ENCODE peak calls at places on chromosomes 11 and 22, in eight cellular contexts. W is BE2C; T is body of pancreas; P is ascending aorta; Z is SK-N-SH; K is PC-9; N is psoas muscle; Y is CD8-positive, alpha-beta T cell. O is an unnamed sample. For H3K4me1, the result is how much of the 10 kb centered on the place peaks cover.

GRCh38 chr22:25736378-25737011 is 5.5 kb upstream of the MYO18B start:
- DNase-seq in W (no peak), T (no peak), P (no peak), Z (no peak), K (no peak), N (no peak), Y (peak), O (no peak)

GRCh38 chr11:85810871-85811611 is at the start of gene SYTL2:
- DNase-seq in W (peak), T (peak), P (peak), Z (peak), K (peak), N (peak), Y (peak), O (no peak)

GRCh38 chr11:76911415-76911808 is 50.7 kb downstream of the ACER3 start:
- DNase-seq in W (no peak), T (no peak), P (no peak), Z (no peak), K (no peak), N (no peak), Y (no peak), O (no peak)

GRCh38 chr11:60718524-60719316 is 5.8 kb upstream of the MS4A18 start:
- DNase-seq in W (no peak), T (no peak), P (no peak), Z (no peak), K (no peak), N (no peak), Y (no peak), O (no peak)

GRCh38 chr22:49565516-49565855 is 262.2 kb downstream of the BRD1 start:
- DNase-seq in W (no peak), T (no peak), P (peak), Z (no peak), K (no peak), N (no peak), Y (no peak), O (no peak)

GRCh38 chr11:59901306-59901705 is 22.7 kb downstream of the OOSP3 start:
- DNase-seq in W (no peak), T (no peak), P (no peak), Z (no peak), K (peak), N (no peak), Y (no peak), O (no peak)

GRCh38 chr11:2587976-2588748 is 111.6 kb downstream of the KCNQ1OT1 start:
- DNase-seq in W (peak), T (no peak), P (no peak), Z (peak), K (no peak), N (peak), Y (no peak), O (peak)

GRCh38 chr11:360326-361280 is 8.7 kb upstream of the B4GALNT4 start:
- DNase-seq in W (no peak), T (no peak), P (no peak), Z (no peak), K (no peak), N (no peak), Y (no peak), O (no peak)

GRCh38 chr11:12800032-12800671 is 125.9 kb downstream of the TEAD1 start:
- DNase-seq in W (no peak), T (peak), P (no peak), Z (peak), K (peak), N (no peak), Y (no peak), O (no peak)

GRCh38 chr22:48707749-48708557 is 1119.7 kb downstream of the BRD1 start:
- DNase-seq in W (no peak), T (no peak), P (no peak), Z (no peak), K (no peak), N (no peak), Y (no peak), O (no peak)

GRCh38 chr22:39245130-39246039 is 603 bp upstream of the PDGFB start:
- DNase-seq in W (no peak), T (no peak), P (no peak), Z (no peak), K (no peak), N (no peak), Y (no peak), O (no peak)

GRCh38 chr22:31637938-31638618 is 23.9 kb downstream of the PISD start:
- DNase-seq in W (no peak), T (peak), P (no peak), Z (no peak), K (peak), N (no peak), Y (no peak), O (no peak)

GRCh38 chr22:21684492-21685163 is 18.8 kb downstream of the PPIL2 start:
- DNase-seq in W (no peak), T (no peak), P (no peak), Z (no peak), K (no peak), N (no peak), Y (no peak), O (no peak)

GRCh38 chr22:47918276-47918928 is 1156.0 kb downstream of the TBC1D22A start:
- DNase-seq in W (no peak), T (no peak), P (no peak), Z (no peak), K (no peak), N (no peak), Y (peak), O (no peak)

GRCh38 chr11:19658344-19658743 is 54.3 kb upstream of the NAV2 start:
- DNase-seq in W (no peak), T (no peak), P (no peak), Z (no peak), K (no peak), N (no peak), Y (no peak), O (no peak)

GRCh38 chr11:6497069-6497839 is at the start of gene DNHD1:
- DNase-seq in W (no peak), T (no peak), P (no peak), Z (no peak), K (no peak), N (peak), Y (no peak), O (no peak)

GRCh38 chr11:134543144-134544044 is 131.4 kb upstream of the B3GAT1 start:
- DNase-seq in W (no peak), T (no peak), P (peak), Z (no peak), K (no peak), N (no peak), Y (no peak), O (peak)

GRCh38 chr11:34682822-34683221 is 61.9 kb downstream of the EHF start:
- DNase-seq in W (no peak), T (no peak), P (no peak), Z (no peak), K (no peak), N (no peak), Y (no peak), O (no peak)

GRCh38 chr11:72548481-72548880 is 114.2 kb upstream of the CLPB start:
- DNase-seq in W (no peak), T (no peak), P (no peak), Z (no peak), K (no peak), N (no peak), Y (no peak), O (no peak)

GRCh38 chr11:78161937-78162336 is 22.5 kb upstream of the ALG8 start:
- DNase-seq in W (no peak), T (peak), P (no peak), Z (peak), K (no peak), N (no peak), Y (no peak), O (no peak)

GRCh38 chr11:78050964-78051831 is 12.5 kb upstream of the THRSP start:
- DNase-seq in W (no peak), T (no peak), P (no peak), Z (no peak), K (peak), N (no peak), Y (no peak), O (no peak)

GRCh38 chr11:76629133-76629852 is 41.3 kb downstream of the LRRC32 start:
- DNase-seq in W (no peak), T (peak), P (peak), Z (no peak), K (no peak), N (peak), Y (no peak), O (peak)

GRCh38 chr11:7341551-7341950 is 89.8 kb downstream of the SYT9 start:
- DNase-seq in W (no peak), T (no peak), P (no peak), Z (no peak), K (no peak), N (no peak), Y (no peak), O (no peak)

GRCh38 chr11:34631297-34631696 is 10.4 kb downstream of the EHF start:
- DNase-seq in W (no peak), T (no peak), P (no peak), Z (no peak), K (no peak), N (no peak), Y (no peak), O (no peak)

GRCh38 chr11:134583397-134583990 is 171.5 kb upstream of the B3GAT1 start:
- DNase-seq in W (no peak), T (no peak), P (no peak), Z (no peak), K (no peak), N (no peak), Y (no peak), O (no peak)

GRCh38 chr11:101718406-101718805 is 134.6 kb upstream of the TRPC6 start:
- DNase-seq in W (no peak), T (no peak), P (no peak), Z (no peak), K (no peak), N (no peak), Y (no peak), O (no peak)

GRCh38 chr11:32838505-32839274 is 9.0 kb downstream of the PRRG4 start:
- DNase-seq in W (no peak), T (no peak), P (no peak), Z (no peak), K (peak), N (no peak), Y (no peak), O (no peak)

GRCh38 chr11:110261195-110262140 is 34.9 kb downstream of the RDX start:
- DNase-seq in W (no peak), T (no peak), P (no peak), Z (no peak), K (no peak), N (no peak), Y (no peak), O (no peak)

GRCh38 chr11:56876621-56877312 is 111.9 kb upstream of the OR5AK2 start:
- DNase-seq in W (no peak), T (no peak), P (no peak), Z (no peak), K (no peak), N (no peak), Y (no peak), O (no peak)

GRCh38 chr11:129277216-129277838 is 85.2 kb upstream of the ARHGAP32 start:
- DNase-seq in W (no peak), T (no peak), P (no peak), Z (no peak), K (no peak), N (no peak), Y (no peak), O (no peak)

GRCh38 chr11:15180212-15180814 is 65.6 kb downstream of the INSC start:
- DNase-seq in W (no peak), T (no peak), P (no peak), Z (no peak), K (no peak), N (no peak), Y (no peak), O (no peak)

GRCh38 chr11:125347261-125347585 is 148.8 kb downstream of the FEZ1 start:
- DNase-seq in W (no peak), T (no peak), P (no peak), Z (no peak), K (no peak), N (no peak), Y (no peak), O (no peak)

GRCh38 chr22:17985606-17986005 is 38.8 kb downstream of the MICAL3 start:
- DNase-seq in W (no peak), T (no peak), P (no peak), Z (no peak), K (no peak), N (no peak), Y (no peak), O (no peak)

GRCh38 chr22:30041881-30042280 is 38.4 kb upstream of the HORMAD2 start:
- DNase-seq in W (no peak), T (no peak), P (no peak), Z (no peak), K (no peak), N (no peak), Y (no peak), O (no peak)

GRCh38 chr22:25077056-25077455 is 122.6 kb upstream of the CRYBB3 start:
- DNase-seq in W (no peak), T (no peak), P (no peak), Z (no peak), K (no peak), N (no peak), Y (no peak), O (no peak)

GRCh38 chr22:27581688-27582087 is 219.9 kb downstream of the MN1 start:
- DNase-seq in W (no peak), T (peak), P (no peak), Z (no peak), K (no peak), N (peak), Y (no peak), O (peak)

GRCh38 chr11:111607751-111608150 is 5.5 kb downstream of the SIK2 start:
- DNase-seq in W (no peak), T (no peak), P (no peak), Z (no peak), K (no peak), N (no peak), Y (no peak), O (no peak)
- H3K4me1 ChIP-seq in W (under half), T (half or more), P (under half), Z (under half), K (under half), N (under half), Y (under half), O (under half)

GRCh38 chr11:122062763-122063162 is 53.3 kb downstream of the BLID start:
- DNase-seq in W (no peak), T (no peak), P (no peak), Z (no peak), K (no peak), N (no peak), Y (no peak), O (no peak)

GRCh38 chr11:122069946-122070345 is 46.1 kb downstream of the BLID start:
- DNase-seq in W (peak), T (peak), P (peak), Z (peak), K (peak), N (peak), Y (no peak), O (no peak)

GRCh38 chr11:122071680-122072321 is 44.2 kb downstream of the BLID start:
- DNase-seq in W (no peak), T (no peak), P (no peak), Z (no peak), K (no peak), N (no peak), Y (no peak), O (no peak)

GRCh38 chr11:122074022-122074421 is 42.0 kb downstream of the BLID start:
- DNase-seq in W (no peak), T (no peak), P (no peak), Z (no peak), K (no peak), N (no peak), Y (no peak), O (no peak)

GRCh38 chr11:122068096-122068495 is 47.9 kb downstream of the BLID start:
- DNase-seq in W (no peak), T (no peak), P (no peak), Z (no peak), K (no peak), N (no peak), Y (no peak), O (no peak)
- H3K4me3 ChIP-seq in W (no peak), T (no peak), P (peak), Z (no peak), K (no peak), N (no peak), Y (no peak), O (no peak)

GRCh38 chr22:22923379-22923778 is 35.8 kb downstream of the IGLL5 start:
- DNase-seq in W (no peak), T (no peak), P (no peak), Z (no peak), K (no peak), N (no peak), Y (no peak), O (no peak)
- H3K4me1 ChIP-seq in W (under half), T (under half), P (under half), Z (under half), K (under half), N (under half), Y (under half), O (under half)

DNA sequence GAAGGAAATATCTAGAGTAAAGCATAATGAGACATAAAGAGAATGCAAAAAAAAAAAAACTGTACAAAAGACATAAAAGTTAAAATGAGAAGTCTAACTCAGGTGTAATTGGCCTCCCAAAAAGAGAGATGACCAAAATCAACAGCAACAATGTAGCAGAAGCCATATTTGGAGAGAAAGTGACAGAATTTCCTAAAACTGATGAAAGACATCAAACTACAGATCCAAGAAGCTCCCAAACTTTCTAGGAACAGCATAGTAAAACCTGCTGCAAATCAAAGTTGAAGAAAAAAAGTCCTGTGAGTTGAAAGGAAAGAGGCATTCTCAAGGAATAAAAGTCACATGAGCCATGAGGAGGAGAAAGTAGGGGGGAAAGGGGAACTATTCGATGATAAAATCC is 231.3 kb downstream of the METTL15 start:
- DNase-seq in W (no peak), T (no peak), P (no peak), Z (no peak), K (no peak), N (no peak), Y (no peak), O (no peak)
- H3K4me3 ChIP-seq in W (no peak), T (no peak), P (no peak), Z (no peak), K (no peak), N (no peak), Y (no peak), O (no peak)

GRCh38 chr22:46361861-46362220 is 26.3 kb downstream of the TRMU start:
- DNase-seq in W (no peak), T (no peak), P (no peak), Z (no peak), K (no peak), N (no peak), Y (no peak), O (no peak)
- H3K4me1 ChIP-seq in W (under half), T (under half), P (under half), Z (under half), K (under half), N (under half), Y (under half), O (under half)

GRCh38 chr11:73866586-73866996 is 10.1 kb downstream of the COA4 start:
- DNase-seq in W (peak), T (peak), P (no peak), Z (peak), K (no peak), N (no peak), Y (no peak), O (no peak)
- H3K4me3 ChIP-seq in W (no peak), T (no peak), P (no peak), Z (no peak), K (no peak), N (no peak), Y (no peak), O (no peak)

GRCh38 chr11:9575531-9576240 is 2.2 kb downstream of the WEE1 start:
- DNase-seq in W (no peak), T (no peak), P (no peak), Z (no peak), K (no peak), N (no peak), Y (no peak), O (no peak)

GRCh38 chr11:9573054-9573774 is at the start of gene WEE1:
- DNase-seq in W (peak), T (peak), P (peak), Z (peak), K (peak), N (peak), Y (peak), O (peak)

GRCh38 chr11:9573775-9574555 is 495 bp downstream of the WEE1 start:
- DNase-seq in W (no peak), T (peak), P (no peak), Z (peak), K (no peak), N (peak), Y (no peak), O (no peak)

GRCh38 chr11:9574556-9574805 is 1.0 kb downstream of the WEE1 start:
- DNase-seq in W (no peak), T (peak), P (peak), Z (no peak), K (no peak), N (peak), Y (no peak), O (no peak)

GRCh38 chr11:9574806-9575530 is 1.5 kb downstream of the WEE1 start:
- DNase-seq in W (peak), T (peak), P (peak), Z (peak), K (peak), N (peak), Y (no peak), O (no peak)
- H3K4me1 ChIP-seq in W (under half), T (under half), P (under half), Z (under half), K (under half), N (under half), Y (under half), O (half or more)

GRCh38 chr22:37283393-37283937 is 1.2 kb downstream of the CYTH4 start:
- DNase-seq in W (no peak), T (no peak), P (no peak), Z (peak), K (no peak), N (no peak), Y (no peak), O (no peak)
- H3K4me3 ChIP-seq in W (no peak), T (no peak), P (peak), Z (no peak), K (no peak), N (peak), Y (peak), O (peak)

GRCh38 chr11:114062272-114062671 is 2.8 kb downstream of the ZBTB16 start:
- DNase-seq in W (no peak), T (no peak), P (no peak), Z (no peak), K (no peak), N (peak), Y (no peak), O (no peak)
- H3K4me1 ChIP-seq in W (under half), T (half or more), P (under half), Z (under half), K (under half), N (half or more), Y (under half), O (half or more)

O was measured in vagina.